ENCODE peak calls at places on chromosomes 11 and 22, in nine cellular contexts. One of them, this sample, is unnamed. For H3K27me3 and H3K4me1, the result is how much of the 10 kb centered on the place peaks cover.

GRCh38 chr22:17945156-17945850 is 79.1 kb downstream of the MICAL3 start:
- DNase-seq in transverse colon: no peak
- DNase-seq in osteoblast: peak
- DNase-seq in mesendoderm: no peak
- DNase-seq in IMR-90: no peak
- DNase-seq in colonic mucosa: no peak
- DNase-seq in CD8-positive, alpha-beta T cell: no peak
- DNase-seq in CD8-positive, alpha-beta memory T cell: no peak
- DNase-seq in BE2C: no peak
- DNase-seq in this sample: no peak

GRCh38 chr22:39284142-39284980 is 35.1 kb downstream of the RPL3 start:
- DNase-seq in IMR-90: no peak
- DNase-seq in BE2C: no peak
- DNase-seq in mesendoderm: no peak
- DNase-seq in osteoblast: peak
- DNase-seq in CD8-positive, alpha-beta T cell: no peak
- DNase-seq in colonic mucosa: no peak
- DNase-seq in transverse colon: no peak
- DNase-seq in CD8-positive, alpha-beta memory T cell: no peak
- DNase-seq in this sample: no peak

GRCh38 chr11:10019906-10020682 is 273.9 kb downstream of the SBF2 start:
- DNase-seq in CD8-positive, alpha-beta memory T cell: no peak
- DNase-seq in CD8-positive, alpha-beta T cell: no peak
- DNase-seq in osteoblast: no peak
- DNase-seq in colonic mucosa: peak
- DNase-seq in transverse colon: peak
- DNase-seq in mesendoderm: no peak
- DNase-seq in BE2C: no peak
- DNase-seq in IMR-90: no peak
- DNase-seq in this sample: no peak

GRCh38 chr22:23750744-23751440 is at the start of gene ZNF70:
- DNase-seq in CD8-positive, alpha-beta memory T cell: peak
- DNase-seq in mesendoderm: peak
- DNase-seq in transverse colon: peak
- DNase-seq in BE2C: peak
- DNase-seq in colonic mucosa: peak
- DNase-seq in IMR-90: peak
- DNase-seq in CD8-positive, alpha-beta T cell: peak
- DNase-seq in osteoblast: peak
- DNase-seq in this sample: peak

GRCh38 chr11:69588270-69588669 is 52.7 kb upstream of the CCND1 start:
- DNase-seq in transverse colon: no peak
- DNase-seq in CD8-positive, alpha-beta memory T cell: no peak
- DNase-seq in IMR-90: peak
- DNase-seq in mesendoderm: no peak
- DNase-seq in osteoblast: peak
- DNase-seq in BE2C: no peak
- DNase-seq in colonic mucosa: no peak
- DNase-seq in CD8-positive, alpha-beta T cell: no peak
- DNase-seq in this sample: no peak

GRCh38 chr11:116790167-116791001 is 1.3 kb downstream of the APOA5 start:
- DNase-seq in CD8-positive, alpha-beta memory T cell: no peak
- DNase-seq in transverse colon: no peak
- DNase-seq in mesendoderm: no peak
- DNase-seq in colonic mucosa: no peak
- DNase-seq in osteoblast: no peak
- DNase-seq in BE2C: no peak
- DNase-seq in CD8-positive, alpha-beta T cell: no peak
- DNase-seq in IMR-90: no peak
- DNase-seq in this sample: no peak

GRCh38 chr11:9528573-9529332 is 44.7 kb upstream of the WEE1 start:
- DNase-seq in IMR-90: no peak
- DNase-seq in CD8-positive, alpha-beta T cell: no peak
- DNase-seq in osteoblast: peak
- DNase-seq in transverse colon: no peak
- DNase-seq in CD8-positive, alpha-beta memory T cell: no peak
- DNase-seq in BE2C: no peak
- DNase-seq in colonic mucosa: no peak
- DNase-seq in mesendoderm: no peak
- DNase-seq in this sample: no peak

GRCh38 chr22:41913842-41914534 is 886 bp downstream of the SHISA8 start:
- DNase-seq in mesendoderm: no peak
- DNase-seq in CD8-positive, alpha-beta memory T cell: no peak
- DNase-seq in osteoblast: peak
- DNase-seq in CD8-positive, alpha-beta T cell: no peak
- DNase-seq in IMR-90: no peak
- DNase-seq in BE2C: no peak
- DNase-seq in transverse colon: no peak
- DNase-seq in colonic mucosa: no peak
- DNase-seq in this sample: peak

GRCh38 chr22:26996156-26996555 is 338.8 kb downstream of the MIAT start:
- DNase-seq in osteoblast: no peak
- DNase-seq in transverse colon: no peak
- DNase-seq in IMR-90: no peak
- DNase-seq in colonic mucosa: no peak
- DNase-seq in CD8-positive, alpha-beta T cell: no peak
- DNase-seq in mesendoderm: no peak
- DNase-seq in CD8-positive, alpha-beta memory T cell: no peak
- DNase-seq in BE2C: no peak
- DNase-seq in this sample: no peak

GRCh38 chr11:134332189-134332631 is 422 bp downstream of the GLB1L2 start:
- DNase-seq in IMR-90: no peak
- DNase-seq in CD8-positive, alpha-beta T cell: no peak
- DNase-seq in CD8-positive, alpha-beta memory T cell: peak
- DNase-seq in osteoblast: no peak
- DNase-seq in colonic mucosa: peak
- DNase-seq in transverse colon: peak
- DNase-seq in mesendoderm: peak
- DNase-seq in BE2C: peak
- DNase-seq in this sample: no peak

GRCh38 chr22:37240941-37241320 is 3.1 kb downstream of the RAC2 start:
- DNase-seq in CD8-positive, alpha-beta T cell: no peak
- DNase-seq in IMR-90: no peak
- DNase-seq in colonic mucosa: no peak
- DNase-seq in BE2C: no peak
- DNase-seq in mesendoderm: no peak
- DNase-seq in osteoblast: peak
- DNase-seq in CD8-positive, alpha-beta memory T cell: no peak
- DNase-seq in transverse colon: no peak
- DNase-seq in this sample: peak

GRCh38 chr22:28810839-28811491 is 10.6 kb upstream of the XBP1 start:
- DNase-seq in transverse colon: no peak
- DNase-seq in mesendoderm: no peak
- DNase-seq in colonic mucosa: no peak
- DNase-seq in osteoblast: no peak
- DNase-seq in CD8-positive, alpha-beta T cell: no peak
- DNase-seq in BE2C: no peak
- DNase-seq in IMR-90: no peak
- DNase-seq in CD8-positive, alpha-beta memory T cell: peak
- DNase-seq in this sample: peak

GRCh38 chr11:118896472-118896913 is 12.8 kb downstream of the CXCR5 start:
- DNase-seq in CD8-positive, alpha-beta T cell: no peak
- DNase-seq in mesendoderm: peak
- DNase-seq in transverse colon: peak
- DNase-seq in BE2C: peak
- DNase-seq in IMR-90: no peak
- DNase-seq in CD8-positive, alpha-beta memory T cell: no peak
- DNase-seq in colonic mucosa: no peak
- DNase-seq in osteoblast: peak
- DNase-seq in this sample: peak

GRCh38 chr22:44311855-44312170 is 938 bp downstream of the SHISAL1 start:
- DNase-seq in colonic mucosa: no peak
- DNase-seq in CD8-positive, alpha-beta memory T cell: no peak
- DNase-seq in transverse colon: no peak
- DNase-seq in BE2C: no peak
- DNase-seq in osteoblast: peak
- DNase-seq in IMR-90: peak
- DNase-seq in CD8-positive, alpha-beta T cell: no peak
- DNase-seq in mesendoderm: no peak
- DNase-seq in this sample: no peak

GRCh38 chr22:33192156-33192555 is 134.0 kb upstream of the SYN3 start:
- DNase-seq in CD8-positive, alpha-beta memory T cell: no peak
- DNase-seq in IMR-90: no peak
- DNase-seq in BE2C: no peak
- DNase-seq in osteoblast: no peak
- DNase-seq in mesendoderm: no peak
- DNase-seq in transverse colon: no peak
- DNase-seq in colonic mucosa: no peak
- DNase-seq in CD8-positive, alpha-beta T cell: no peak
- DNase-seq in this sample: no peak

DNA sequence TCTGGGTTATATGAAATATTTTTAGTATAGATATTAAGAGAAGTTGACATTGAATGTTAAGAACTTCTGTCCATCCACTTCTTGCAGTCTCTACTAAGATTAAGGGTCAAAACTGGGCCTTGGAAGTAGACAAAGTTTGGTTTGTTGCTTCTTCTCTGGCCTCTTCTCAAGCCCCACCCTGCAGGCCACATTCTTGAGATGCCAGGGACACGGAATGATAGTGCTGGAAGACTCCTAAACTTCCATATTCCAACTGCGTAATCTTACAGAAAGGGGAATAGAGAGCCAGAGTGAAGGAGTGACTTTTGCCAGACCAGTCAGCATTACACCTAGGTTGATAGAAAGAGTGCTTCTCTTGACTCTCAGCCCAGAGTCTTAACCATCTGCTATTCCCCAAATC is 136.3 kb upstream of the SYN3 start:
- DNase-seq in transverse colon: no peak
- DNase-seq in mesendoderm: peak
- DNase-seq in BE2C: no peak
- DNase-seq in CD8-positive, alpha-beta memory T cell: no peak
- DNase-seq in colonic mucosa: no peak
- DNase-seq in IMR-90: no peak
- DNase-seq in osteoblast: no peak
- DNase-seq in CD8-positive, alpha-beta T cell: no peak
- DNase-seq in this sample: no peak
- H3K27me3 ChIP-seq in transverse colon: under half
- H3K27me3 ChIP-seq in mesendoderm: under half
- H3K27me3 ChIP-seq in BE2C: under half
- H3K27me3 ChIP-seq in CD8-positive, alpha-beta memory T cell: under half
- H3K27me3 ChIP-seq in colonic mucosa: under half
- H3K27me3 ChIP-seq in IMR-90: under half
- H3K27me3 ChIP-seq in osteoblast: under half
- H3K27me3 ChIP-seq in CD8-positive, alpha-beta T cell: under half
- H3K27me3 ChIP-seq in this sample: under half

GRCh38 chr11:34905666-34906065 is 10.5 kb downstream of the APIP start:
- DNase-seq in mesendoderm: no peak
- DNase-seq in CD8-positive, alpha-beta memory T cell: no peak
- DNase-seq in IMR-90: no peak
- DNase-seq in colonic mucosa: no peak
- DNase-seq in osteoblast: no peak
- DNase-seq in CD8-positive, alpha-beta T cell: no peak
- DNase-seq in transverse colon: no peak
- DNase-seq in BE2C: no peak
- DNase-seq in this sample: no peak
- H3K4me1 ChIP-seq in mesendoderm: under half
- H3K4me1 ChIP-seq in CD8-positive, alpha-beta memory T cell: under half
- H3K4me1 ChIP-seq in IMR-90: under half
- H3K4me1 ChIP-seq in colonic mucosa: under half
- H3K4me1 ChIP-seq in osteoblast: under half
- H3K4me1 ChIP-seq in CD8-positive, alpha-beta T cell: under half
- H3K4me1 ChIP-seq in transverse colon: under half
- H3K4me1 ChIP-seq in BE2C: under half
- H3K4me1 ChIP-seq in this sample: under half

GRCh38 chr11:64449381-64450167 is 90.6 kb downstream of the RPS6KA4 start:
- DNase-seq in CD8-positive, alpha-beta T cell: peak
- DNase-seq in BE2C: peak
- DNase-seq in osteoblast: peak
- DNase-seq in CD8-positive, alpha-beta memory T cell: peak
- DNase-seq in colonic mucosa: peak
- DNase-seq in transverse colon: peak
- DNase-seq in IMR-90: peak
- DNase-seq in mesendoderm: peak
- DNase-seq in this sample: peak

GRCh38 chr11:64448599-64449380 is 89.8 kb downstream of the RPS6KA4 start:
- DNase-seq in CD8-positive, alpha-beta T cell: peak
- DNase-seq in IMR-90: peak
- DNase-seq in CD8-positive, alpha-beta memory T cell: peak
- DNase-seq in BE2C: peak
- DNase-seq in mesendoderm: peak
- DNase-seq in osteoblast: peak
- DNase-seq in transverse colon: peak
- DNase-seq in colonic mucosa: peak
- DNase-seq in this sample: peak

GRCh38 chr11:64450168-64450560 is 91.2 kb downstream of the RPS6KA4 start:
- DNase-seq in osteoblast: no peak
- DNase-seq in CD8-positive, alpha-beta T cell: no peak
- DNase-seq in colonic mucosa: no peak
- DNase-seq in transverse colon: no peak
- DNase-seq in IMR-90: no peak
- DNase-seq in CD8-positive, alpha-beta memory T cell: no peak
- DNase-seq in mesendoderm: no peak
- DNase-seq in BE2C: no peak
- DNase-seq in this sample: no peak

GRCh38 chr11:64445651-64446050 is 86.7 kb downstream of the RPS6KA4 start:
- DNase-seq in CD8-positive, alpha-beta memory T cell: no peak
- DNase-seq in transverse colon: no peak
- DNase-seq in BE2C: no peak
- DNase-seq in IMR-90: no peak
- DNase-seq in mesendoderm: no peak
- DNase-seq in CD8-positive, alpha-beta T cell: no peak
- DNase-seq in colonic mucosa: no peak
- DNase-seq in osteoblast: peak
- DNase-seq in this sample: no peak

GRCh38 chr11:64447717-64448598 is 89.0 kb downstream of the RPS6KA4 start:
- DNase-seq in CD8-positive, alpha-beta memory T cell: no peak
- DNase-seq in transverse colon: peak
- DNase-seq in colonic mucosa: peak
- DNase-seq in mesendoderm: peak
- DNase-seq in BE2C: no peak
- DNase-seq in CD8-positive, alpha-beta T cell: no peak
- DNase-seq in IMR-90: peak
- DNase-seq in osteoblast: peak
- DNase-seq in this sample: no peak
- H3K4me3 ChIP-seq in CD8-positive, alpha-beta memory T cell: peak
- H3K4me3 ChIP-seq in transverse colon: no peak
- H3K4me3 ChIP-seq in colonic mucosa: peak
- H3K4me3 ChIP-seq in mesendoderm: no peak
- H3K4me3 ChIP-seq in BE2C: peak
- H3K4me3 ChIP-seq in CD8-positive, alpha-beta T cell: peak
- H3K4me3 ChIP-seq in IMR-90: peak
- H3K4me3 ChIP-seq in osteoblast: peak
- H3K4me3 ChIP-seq in this sample: no peak

GRCh38 chr22:22235564-22235963 is 9.0 kb upstream of the VPREB1 start:
- DNase-seq in CD8-positive, alpha-beta memory T cell: peak
- DNase-seq in colonic mucosa: peak
- DNase-seq in IMR-90: no peak
- DNase-seq in osteoblast: no peak
- DNase-seq in BE2C: peak
- DNase-seq in mesendoderm: peak
- DNase-seq in CD8-positive, alpha-beta T cell: peak
- DNase-seq in transverse colon: peak
- DNase-seq in this sample: peak
- H3K27me3 ChIP-seq in CD8-positive, alpha-beta memory T cell: under half
- H3K27me3 ChIP-seq in colonic mucosa: under half
- H3K27me3 ChIP-seq in IMR-90: under half
- H3K27me3 ChIP-seq in osteoblast: under half
- H3K27me3 ChIP-seq in BE2C: under half
- H3K27me3 ChIP-seq in mesendoderm: under half
- H3K27me3 ChIP-seq in CD8-positive, alpha-beta T cell: under half
- H3K27me3 ChIP-seq in transverse colon: under half
- H3K27me3 ChIP-seq in this sample: under half

GRCh38 chr11:2686360-2687222 is 13.2 kb downstream of the KCNQ1OT1 start:
- DNase-seq in IMR-90: no peak
- DNase-seq in transverse colon: no peak
- DNase-seq in CD8-positive, alpha-beta T cell: no peak
- DNase-seq in mesendoderm: no peak
- DNase-seq in colonic mucosa: no peak
- DNase-seq in BE2C: no peak
- DNase-seq in CD8-positive, alpha-beta memory T cell: no peak
- DNase-seq in osteoblast: no peak
- DNase-seq in this sample: no peak
- H3K4me1 ChIP-seq in IMR-90: under half
- H3K4me1 ChIP-seq in transverse colon: under half
- H3K4me1 ChIP-seq in CD8-positive, alpha-beta T cell: under half
- H3K4me1 ChIP-seq in mesendoderm: under half
- H3K4me1 ChIP-seq in colonic mucosa: under half
- H3K4me1 ChIP-seq in BE2C: under half
- H3K4me1 ChIP-seq in CD8-positive, alpha-beta memory T cell: under half
- H3K4me1 ChIP-seq in osteoblast: under half
- H3K4me1 ChIP-seq in this sample: under half